ENCODE peak calls at places on chromosomes 5 and 9, in seven cellular contexts. F is AG04450, O is upper lobe of right lung, Z is heart left ventricle, V is BJ, U is mucosa of descending colon, R is GM13977. L is an unnamed sample.
A peak's percentile ranks its signal among the peaks of the same experiment; 100 is the strongest.

GRCh38 chr9:89177401-89178161 is 1.0 kb downstream of the SHC3 start:
- DNase-seq in U (no peak), Z (peak; percentile 65), V (no peak), O (peak; percentile 68), F (no peak), R (no peak), L (no peak)

GRCh38 chr9:16105576-16105975 is 552.7 kb downstream of the CCDC171 start:
- DNase-seq in O (no peak), Z (no peak), R (no peak), U (no peak), V (no peak), F (peak; percentile 39), L (no peak)

GRCh38 chr5:172788771-172789686 is 18.0 kb upstream of the DUSP1 start:
- DNase-seq in R (no peak), U (peak; percentile 77), Z (peak; percentile 71), O (peak; percentile 71), F (no peak), V (no peak), L (peak; percentile 37)

GRCh38 chr5:167571824-167572223 is 719.6 kb upstream of the WWC1 start:
- DNase-seq in R (no peak), O (no peak), V (no peak), Z (no peak), F (no peak), U (no peak), L (no peak)

GRCh38 chr5:73448451-73449136 is at the start of gene FOXD1:
- DNase-seq in O (peak; percentile 69), Z (peak; percentile 75), U (peak; percentile 71), V (peak; percentile 65), F (peak; percentile 93), R (peak; percentile 58), L (peak; percentile 43)

GRCh38 chr9:21102311-21102710 is 24.6 kb upstream of the IFNB1 start:
- DNase-seq in V (no peak), Z (no peak), R (no peak), U (no peak), O (no peak), F (no peak), L (no peak)

GRCh38 chr9:118482311-118482710 is 778.1 kb downstream of the TLR4 start:
- DNase-seq in Z (no peak), U (no peak), F (no peak), V (no peak), O (no peak), R (no peak), L (no peak)

GRCh38 chr9:13446261-13446660 is 166.8 kb upstream of the MPDZ start:
- DNase-seq in O (no peak), U (no peak), F (no peak), R (no peak), V (no peak), Z (no peak), L (no peak)

GRCh38 chr9:34589656-34590375 is at the start of gene CNTFR:
- DNase-seq in U (peak; percentile 43), O (no peak), F (no peak), R (no peak), Z (no peak), V (no peak), L (peak; percentile 47)

GRCh38 chr5:115962565-115963402 is 509 bp downstream of the LVRN start:
- DNase-seq in U (peak; percentile 1), F (no peak), O (peak; percentile 63), R (peak; percentile 30), Z (peak; percentile 61), V (no peak), L (no peak)

GRCh38 chr5:337565-338130 is 16.1 kb downstream of the AHRR start:
- DNase-seq in O (no peak), R (no peak), V (no peak), Z (no peak), U (no peak), F (no peak), L (no peak)

GRCh38 chr9:113514061-113514460 is 50.5 kb downstream of the RGS3 start:
- DNase-seq in Z (no peak), R (no peak), F (no peak), O (no peak), V (no peak), U (no peak), L (no peak)

GRCh38 chr5:175309218-175309617 is 134.8 kb downstream of the DRD1 start:
- DNase-seq in R (no peak), F (no peak), V (no peak), O (no peak), U (no peak), Z (no peak), L (no peak)

GRCh38 chr5:75055727-75056144 is 3.4 kb upstream of the GCNT4 start:
- DNase-seq in F (no peak), Z (no peak), O (no peak), R (no peak), V (peak; percentile 65), U (no peak), L (no peak)

GRCh38 chr9:114383866-114384231 is 3.9 kb downstream of the AKNA start:
- DNase-seq in V (no peak), U (no peak), Z (no peak), R (no peak), F (no peak), O (no peak), L (no peak)

GRCh38 chr5:90546216-90546837 is 12.3 kb upstream of the ADGRV1 start:
- DNase-seq in U (no peak), F (no peak), V (no peak), R (no peak), Z (no peak), O (no peak), L (no peak)

GRCh38 chr9:93361995-93362394 is 89.5 kb upstream of the FAM120A start:
- DNase-seq in F (no peak), O (no peak), U (no peak), V (no peak), Z (no peak), R (no peak), L (no peak)

GRCh38 chr9:134638503-134639090 is 3.0 kb upstream of the COL5A1 start:
- DNase-seq in R (no peak), F (no peak), O (no peak), Z (no peak), V (no peak), U (no peak), L (no peak)

GRCh38 chr9:26012797-26013594 is 334.8 kb upstream of the TUSC1 start:
- DNase-seq in O (no peak), U (no peak), F (no peak), V (no peak), Z (no peak), R (no peak), L (no peak)

GRCh38 chr9:87954230-87954629 is 20.1 kb downstream of the CDK20 start:
- DNase-seq in U (no peak), O (no peak), F (no peak), Z (no peak), V (no peak), R (no peak), L (no peak)

GRCh38 chr9:87950296-87950695 is 24.0 kb downstream of the CDK20 start:
- DNase-seq in V (no peak), Z (no peak), F (no peak), R (no peak), O (no peak), U (no peak), L (no peak)

GRCh38 chr9:87950765-87951488 is 23.4 kb downstream of the CDK20 start:
- DNase-seq in Z (no peak), U (no peak), R (peak; percentile 43), V (no peak), O (no peak), F (no peak), L (no peak)
- TF ChIP-seq CTCF in Z (peak; percentile 44), U (no peak), R (peak; percentile 53), V (peak; percentile 54), O (peak; percentile 54), F (peak; percentile 45), L (peak; percentile 51)

GRCh38 chr5:140116716-140117115 is 2.8 kb downstream of the PURA start:
- DNase-seq in Z (no peak), O (no peak), V (no peak), F (no peak), R (no peak), U (no peak), L (no peak)
- TF ChIP-seq CTCF in Z (no peak), O (no peak), V (no peak), F (no peak), R (no peak), U (no peak), L (no peak)

DNA sequence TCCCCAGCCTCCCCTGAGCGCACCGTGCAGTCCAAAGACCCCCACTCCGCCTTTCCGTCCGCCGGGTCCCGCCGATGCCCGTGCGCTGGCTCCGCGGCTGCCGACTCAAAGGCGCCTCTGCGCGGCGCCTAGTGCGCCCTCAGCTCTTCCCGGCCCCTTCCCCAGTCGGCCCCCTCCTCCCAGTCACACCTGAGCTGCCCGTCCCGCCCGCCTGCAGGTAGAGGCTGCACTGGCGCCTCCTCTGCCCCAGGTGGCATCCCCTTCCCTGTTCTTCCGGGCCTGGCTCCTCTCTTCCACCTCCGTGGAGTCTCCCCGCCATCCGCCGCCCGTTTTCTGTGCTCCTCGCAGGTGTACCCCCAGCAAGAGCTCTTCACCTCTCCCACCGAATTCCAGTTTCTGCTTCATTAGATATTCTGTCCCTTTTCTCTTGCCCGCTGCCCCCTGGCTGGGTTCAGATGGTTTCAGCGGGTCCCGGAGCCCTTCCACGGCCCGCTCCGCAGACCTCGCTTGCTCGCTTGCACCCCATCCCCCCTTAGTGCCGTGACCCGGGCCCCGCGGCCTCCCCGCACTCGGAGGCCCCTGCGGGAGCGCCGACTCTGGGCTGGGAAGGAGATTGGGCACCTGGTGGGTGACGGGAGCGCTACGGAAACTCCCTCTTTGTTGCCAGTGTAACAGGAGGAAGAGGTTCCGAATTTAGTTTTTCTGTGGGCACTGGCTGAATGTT is 707 bp downstream of the SLC44A1 start:
- DNase-seq in F (no peak), R (peak; percentile 53), O (peak; percentile 89), U (peak; percentile 82), Z (peak; percentile 73), V (no peak), L (peak; percentile 29)
- TF ChIP-seq CTCF in F (no peak), R (peak; percentile 32), O (peak; percentile 39), U (peak; percentile 32), Z (no peak), V (peak; percentile 5), L (peak; percentile 7)

GRCh38 chr5:58188287-58188651 is 271.6 kb downstream of the PLK2 start:
- DNase-seq in F (peak; percentile 6), Z (no peak), V (peak; percentile 29), R (no peak), O (no peak), U (no peak), L (no peak)
- TF ChIP-seq CTCF in F (peak; percentile 16), Z (no peak), V (peak; percentile 29), R (no peak), O (no peak), U (no peak), L (peak; percentile 21)

GRCh38 chr5:178285399-178286225 is 53.0 kb upstream of the PHYKPL start:
- DNase-seq in U (no peak), V (no peak), R (no peak), Z (peak; percentile 56), F (no peak), O (no peak), L (no peak)

GRCh38 chr5:178284996-178285395 is 52.4 kb upstream of the PHYKPL start:
- DNase-seq in R (no peak), O (no peak), Z (peak; percentile 37), V (no peak), U (no peak), F (no peak), L (no peak)

GRCh38 chr5:178282391-178282790 is 49.8 kb upstream of the PHYKPL start:
- DNase-seq in F (no peak), Z (no peak), V (no peak), R (no peak), U (no peak), O (no peak), L (no peak)

GRCh38 chr5:178283520-178283919 is 50.9 kb upstream of the PHYKPL start:
- DNase-seq in F (no peak), R (no peak), V (no peak), O (no peak), Z (no peak), U (no peak), L (no peak)

GRCh38 chr5:178284095-178284675 is 51.6 kb upstream of the PHYKPL start:
- DNase-seq in Z (no peak), V (no peak), R (no peak), O (no peak), F (no peak), U (peak; percentile 38), L (no peak)
- TF ChIP-seq CTCF in Z (peak; percentile 57), V (peak; percentile 53), R (peak; percentile 55), O (peak; percentile 65), F (peak; percentile 53), U (no peak), L (peak; percentile 52)

L was measured in left ventricle myocardium inferior.